ENCODE peak calls at places on chromosomes 16 and 17, in six cellular contexts. G, Q, E, H, W and K are unnamed samples.

GRCh38 chr17:60473788-60474187 is 51.5 kb downstream of the CHCT1 start:
- DNase-seq in G (no peak), E (no peak), W (no peak), H (no peak), Q (no peak), K (no peak)

GRCh38 chr17:78667091-78667490 is 89.9 kb upstream of the DNAH17 start:
- DNase-seq in G (no peak), E (no peak), Q (no peak), H (no peak), W (no peak), K (no peak)

GRCh38 chr16:64240586-64240985 is 881.3 kb downstream of the CDH11 start:
- DNase-seq in E (no peak), Q (no peak), W (no peak), G (no peak), H (no peak), K (no peak)

GRCh38 chr17:76446449-76447231 is 6.3 kb downstream of the UBE2O start:
- DNase-seq in E (peak), Q (no peak), G (no peak), H (no peak), W (peak), K (no peak)

GRCh38 chr17:34711646-34712045 is 132.3 kb downstream of the TMEM132E start:
- DNase-seq in H (no peak), E (no peak), G (no peak), W (no peak), Q (peak), K (no peak)

GRCh38 chr16:53083123-53083522 is 28.3 kb downstream of the CHD9 start:
- DNase-seq in Q (no peak), H (no peak), G (no peak), E (no peak), W (no peak), K (no peak)

GRCh38 chr17:14113137-14113536 is 43.8 kb downstream of the COX10 start:
- DNase-seq in Q (no peak), H (no peak), W (no peak), E (no peak), G (no peak), K (no peak)

GRCh38 chr17:14489986-14490385 is 189.1 kb downstream of the HS3ST3B1 start:
- DNase-seq in E (no peak), G (no peak), W (no peak), Q (no peak), H (no peak), K (no peak)

GRCh38 chr16:11170696-11171447 is 85.1 kb downstream of the SOCS1 start:
- DNase-seq in E (no peak), G (no peak), Q (no peak), W (no peak), H (no peak), K (no peak)

GRCh38 chr16:78303946-78304345 is 204.5 kb downstream of the WWOX start:
- DNase-seq in E (no peak), G (no peak), H (no peak), W (no peak), Q (no peak), K (no peak)

GRCh38 chr16:57039148-57039812 is 49.9 kb downstream of the NLRC5 start:
- DNase-seq in H (peak), Q (no peak), W (no peak), E (no peak), G (no peak), K (peak)

GRCh38 chr17:17782425-17783120 is 54.2 kb downstream of the SREBF1 start:
- DNase-seq in Q (no peak), H (no peak), E (no peak), G (no peak), W (no peak), K (no peak)

GRCh38 chr16:11801481-11802021 is 4.5 kb upstream of the ZC3H7A start:
- DNase-seq in E (no peak), G (no peak), Q (no peak), H (no peak), W (no peak), K (no peak)

GRCh38 chr16:4613636-4614570 is 785 bp downstream of the UBALD1 start:
- DNase-seq in H (peak), G (peak), E (peak), Q (no peak), W (no peak), K (peak)

GRCh38 chr16:79286646-79287423 is 313.7 kb downstream of the MAF start:
- DNase-seq in H (peak), E (no peak), G (peak), Q (no peak), W (no peak), K (no peak)

GRCh38 chr16:5046914-5047313 is 13.2 kb upstream of the NAGPA start:
- DNase-seq in Q (no peak), E (no peak), H (no peak), G (no peak), W (no peak), K (no peak)

GRCh38 chr16:6160871-6161270 is 1063.3 kb upstream of the EEF2KMT start:
- DNase-seq in E (no peak), Q (no peak), H (no peak), G (no peak), W (no peak), K (no peak)

GRCh38 chr17:41547921-41548843 is 20.1 kb upstream of the KRT19 start:
- DNase-seq in G (peak), E (no peak), W (peak), Q (no peak), H (peak), K (no peak)

GRCh38 chr17:65297384-65297783 is 160.2 kb downstream of the RGS9 start:
- DNase-seq in W (no peak), Q (no peak), G (no peak), H (no peak), E (no peak), K (no peak)

GRCh38 chr16:26391833-26392232 is 674.9 kb upstream of the C16orf82 start:
- DNase-seq in G (no peak), W (no peak), Q (no peak), E (no peak), H (no peak), K (no peak)

GRCh38 chr17:78365561-78366108 is 5.8 kb upstream of the SOCS3 start:
- DNase-seq in H (no peak), Q (no peak), G (no peak), E (peak), W (no peak), K (no peak)

GRCh38 chr17:32998893-32999240 is 7.2 kb downstream of the SPACA3 start:
- DNase-seq in Q (no peak), H (no peak), W (peak), G (no peak), E (no peak), K (no peak)

GRCh38 chr17:75500419-75501216 is 14.7 kb downstream of the CASKIN2 start:
- DNase-seq in W (no peak), E (no peak), G (no peak), Q (no peak), H (no peak), K (no peak)

GRCh38 chr16:73010150-73010676 is 37.7 kb downstream of the ZFHX3 start:
- DNase-seq in Q (no peak), H (no peak), E (no peak), G (peak), W (no peak), K (no peak)

GRCh38 chr17:37430051-37430591 is 23.4 kb downstream of the TADA2A start:
- DNase-seq in E (no peak), H (no peak), Q (no peak), W (no peak), G (no peak), K (no peak)

GRCh38 chr16:85940214-85940613 is 41.3 kb downstream of the IRF8 start:
- DNase-seq in H (no peak), W (no peak), G (no peak), E (peak), Q (no peak), K (no peak)

GRCh38 chr17:69761767-69762321 is 313.2 kb upstream of the KCNJ16 start:
- DNase-seq in Q (no peak), W (no peak), G (no peak), E (peak), H (no peak), K (no peak)

GRCh38 chr16:87003414-87003755 is 313.8 kb downstream of the C16orf95 start:
- DNase-seq in Q (no peak), W (no peak), G (peak), E (no peak), H (no peak), K (no peak)

GRCh38 chr17:57939797-57940196 is 15.4 kb downstream of the CUEDC1 start:
- DNase-seq in H (peak), Q (no peak), E (no peak), G (no peak), W (no peak), K (peak)

GRCh38 chr16:1535391-1536291 is 2.2 kb downstream of the TMEM204 start:
- DNase-seq in E (no peak), G (no peak), W (no peak), H (no peak), Q (no peak), K (no peak)

GRCh38 chr17:80116923-80117380 is 15.6 kb downstream of the GAA start:
- DNase-seq in E (no peak), H (no peak), W (no peak), G (no peak), Q (no peak), K (no peak)

GRCh38 chr16:68005786-68006286 is 6.6 kb upstream of the DPEP2 start:
- DNase-seq in H (peak), W (no peak), G (no peak), Q (no peak), E (no peak), K (no peak)

GRCh38 chr17:82399030-82399429 is 19.1 kb upstream of the HEXD start:
- DNase-seq in Q (no peak), E (no peak), H (no peak), G (no peak), W (no peak), K (no peak)

GRCh38 chr16:11560701-11561439 is 25.8 kb downstream of the LITAF start:
- DNase-seq in E (no peak), W (no peak), Q (no peak), H (peak), G (no peak), K (no peak)

GRCh38 chr16:54245788-54246453 is 40.7 kb downstream of the IRX3 start:
- DNase-seq in G (no peak), H (no peak), E (no peak), Q (no peak), W (no peak), K (no peak)

GRCh38 chr17:9862191-9862590 is 36.5 kb downstream of the GLP2R start:
- DNase-seq in H (no peak), W (no peak), E (no peak), Q (no peak), G (no peak), K (no peak)

GRCh38 chr16:25110392-25110947 is 1.1 kb upstream of the LCMT1 start:
- DNase-seq in E (no peak), G (no peak), W (no peak), Q (no peak), H (peak), K (no peak)

GRCh38 chr17:62187681-62188080 is 122.6 kb upstream of the MED13 start:
- DNase-seq in H (no peak), W (no peak), E (no peak), Q (no peak), G (no peak), K (no peak)

GRCh38 chr17:47714773-47715396 is 18.2 kb upstream of the TBX21 start:
- DNase-seq in E (no peak), H (peak), Q (no peak), G (no peak), W (no peak), K (no peak)

GRCh38 chr16:83390759-83391158 is 417.0 kb upstream of the HSBP1 start:
- DNase-seq in W (no peak), G (no peak), Q (no peak), E (no peak), H (no peak), K (no peak)

GRCh38 chr17:50919321-50920040 is 53.3 kb upstream of the TOB1 start:
- DNase-seq in E (peak), G (peak), H (peak), W (no peak), Q (no peak), K (peak)
- TF ChIP-seq POLR2A in E (no peak), G (no peak), H (peak), W (no peak), Q (no peak), K (no peak)

GRCh38 chr16:20704281-20704680 is 6.8 kb upstream of the ACSM1 start:
- DNase-seq in Q (no peak), E (peak), G (no peak), W (no peak), H (no peak), K (no peak)

GRCh38 chr16:20711277-20711911 is 13.9 kb upstream of the ACSM1 start:
- DNase-seq in G (peak), Q (no peak), E (no peak), H (no peak), W (no peak), K (no peak)

GRCh38 chr16:20707461-20707860 is 10.0 kb upstream of the ACSM1 start:
- DNase-seq in Q (no peak), E (no peak), G (no peak), H (no peak), W (no peak), K (no peak)
- TF ChIP-seq POLR2AphosphoS5 in Q (no peak), E (no peak), G (no peak), H (no peak), W (no peak), K (no peak)

DNA sequence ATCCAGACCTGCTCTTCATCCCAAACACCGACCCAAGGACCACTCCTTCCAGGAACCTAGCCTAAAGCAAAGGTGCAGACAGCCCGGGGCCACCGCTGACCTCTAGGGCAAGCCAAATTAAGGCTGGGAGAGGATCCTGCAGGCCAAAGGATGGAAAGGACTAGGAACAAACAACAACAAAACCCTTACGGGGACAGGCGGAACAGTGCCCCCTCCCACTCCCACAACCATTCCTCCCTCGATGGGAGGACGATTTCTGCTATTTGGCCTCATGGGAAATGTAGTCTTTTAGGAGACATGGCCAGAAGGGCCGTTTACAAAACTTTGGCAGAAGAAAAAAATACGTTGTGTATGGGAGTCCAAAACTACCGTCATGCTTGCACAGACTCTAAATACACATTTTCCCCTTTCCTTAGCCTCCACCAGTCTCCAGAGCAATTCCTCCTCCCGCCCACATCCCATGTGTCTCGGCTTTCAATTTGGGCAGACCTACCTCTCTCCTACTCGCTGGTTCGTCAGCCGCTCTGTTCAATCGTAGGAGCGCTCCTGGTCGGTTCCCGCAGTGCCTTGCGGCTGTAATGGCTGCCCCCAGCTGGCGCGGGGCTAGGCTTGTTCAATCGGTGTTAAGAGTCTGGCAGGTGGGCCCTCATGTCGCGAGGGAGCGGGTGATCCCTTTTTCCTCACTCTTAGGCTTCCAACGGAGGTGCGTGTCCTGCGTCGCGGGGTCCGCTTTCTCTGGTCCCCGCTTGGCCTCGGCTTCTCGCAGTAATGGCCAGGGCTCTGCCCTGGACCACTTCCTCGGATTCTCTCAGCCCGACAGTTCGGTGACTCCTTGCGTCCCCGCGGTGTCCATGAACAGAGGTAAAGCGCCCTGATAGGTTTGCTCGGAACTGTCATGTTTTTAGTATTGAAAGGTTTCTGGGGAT is at the start of gene ERAL1:
- DNase-seq in H (peak), G (peak), E (peak), Q (no peak), W (peak), K (peak)
- TF ChIP-seq POLR2A in H (peak), G (peak), E (peak), Q (no peak), W (peak), K (peak)

GRCh38 chr17:50149099-50149424 is 1.4 kb downstream of the PPP1R9B start:
- DNase-seq in H (no peak), Q (no peak), G (no peak), W (no peak), E (no peak), K (no peak)
- TF ChIP-seq POLR2AphosphoS5 in H (no peak), Q (no peak), G (no peak), W (peak), E (no peak), K (no peak)